ENCODE peak calls at places on chromosome 7, in four cellular contexts. N, X, C and H are unnamed samples.

GRCh38 chr7:50821457-50821977 is 38.8 kb upstream of the GRB10 start:
- DNase-seq in N (no peak), C (no peak), X (peak; percentile 25), H (no peak)

GRCh38 chr7:98086231-98086855 is 20.3 kb upstream of the LMTK2 start:
- DNase-seq in C (no peak), N (peak; percentile 53), X (no peak), H (peak; percentile 32)

GRCh38 chr7:77802557-77803410 is 4.2 kb downstream of the PHTF2 start:
- DNase-seq in C (no peak), X (no peak), N (no peak), H (no peak)

GRCh38 chr7:45156516-45157272 is 897 bp upstream of the RAMP3 start:
- DNase-seq in N (no peak), X (no peak), C (no peak), H (no peak)

GRCh38 chr7:139034855-139035587 is 821 bp downstream of the ZC3HAV1L start:
- DNase-seq in N (peak; percentile 49), X (no peak), C (peak; percentile 46), H (peak; percentile 22)

GRCh38 chr7:115869225-115869624 is 161.3 kb downstream of the TFEC start:
- DNase-seq in N (no peak), X (peak; percentile 76), C (no peak), H (no peak)

GRCh38 chr7:134696261-134696660 is 49.6 kb downstream of the BPGM start:
- DNase-seq in X (no peak), C (no peak), N (no peak), H (no peak)

GRCh38 chr7:51219261-51219988 is 97.2 kb downstream of the COBL start:
- DNase-seq in N (no peak), C (no peak), X (no peak), H (no peak)

GRCh38 chr7:5296627-5297226 is 14.0 kb downstream of the SLC29A4 start:
- DNase-seq in N (peak; percentile 67), C (no peak), X (no peak), H (no peak)

GRCh38 chr7:112938895-112939588 is 147.6 kb downstream of the GPR85 start:
- DNase-seq in N (peak; percentile 56), X (no peak), C (peak; percentile 22), H (peak; percentile 20)

GRCh38 chr7:155868955-155869783 is 56.9 kb upstream of the SHH start:
- DNase-seq in C (no peak), X (no peak), N (peak; percentile 13), H (peak; percentile 39)

GRCh38 chr7:98557538-98558031 is 59.5 kb upstream of the NPTX2 start:
- DNase-seq in X (no peak), N (no peak), C (no peak), H (peak; percentile 20)

GRCh38 chr7:105776986-105777910 is 99.2 kb downstream of the ATXN7L1 start:
- DNase-seq in X (no peak), N (no peak), C (no peak), H (no peak)

GRCh38 chr7:105775580-105775979 is 100.8 kb downstream of the ATXN7L1 start:
- DNase-seq in X (no peak), C (no peak), N (no peak), H (no peak)

GRCh38 chr7:105779856-105780815 is 96.3 kb downstream of the ATXN7L1 start:
- DNase-seq in N (no peak), C (no peak), X (no peak), H (no peak)

GRCh38 chr7:105776068-105776790 is 100.2 kb downstream of the ATXN7L1 start:
- DNase-seq in X (peak; percentile 93), C (no peak), N (peak; percentile 69), H (peak; percentile 74)

GRCh38 chr7:105778956-105779355 is 97.4 kb downstream of the ATXN7L1 start:
- DNase-seq in X (no peak), C (no peak), N (no peak), H (no peak)
- H3K4me3 ChIP-seq in X (no peak overlapping the region), C (no peak overlapping the region), N (no peak overlapping the region), H (no peak overlapping the region)

GRCh38 chr7:130381468-130382312 is 1.4 kb downstream of the CPA1 start:
- DNase-seq in X (no peak), C (no peak), N (peak; percentile 71), H (peak; percentile 61)
- TF ChIP-seq CTCF in X (peak; percentile 20), C (peak; percentile 20), N (peak; percentile 22), H (no peak)

GRCh38 chr7:108136191-108136581 is 6.0 kb upstream of the LAMB4 start:
- DNase-seq in C (no peak), X (no peak), N (no peak), H (no peak)
- H3K4me3 ChIP-seq in C (no peak overlapping the region), X (no peak overlapping the region), N (no peak overlapping the region), H (no peak overlapping the region)

DNA sequence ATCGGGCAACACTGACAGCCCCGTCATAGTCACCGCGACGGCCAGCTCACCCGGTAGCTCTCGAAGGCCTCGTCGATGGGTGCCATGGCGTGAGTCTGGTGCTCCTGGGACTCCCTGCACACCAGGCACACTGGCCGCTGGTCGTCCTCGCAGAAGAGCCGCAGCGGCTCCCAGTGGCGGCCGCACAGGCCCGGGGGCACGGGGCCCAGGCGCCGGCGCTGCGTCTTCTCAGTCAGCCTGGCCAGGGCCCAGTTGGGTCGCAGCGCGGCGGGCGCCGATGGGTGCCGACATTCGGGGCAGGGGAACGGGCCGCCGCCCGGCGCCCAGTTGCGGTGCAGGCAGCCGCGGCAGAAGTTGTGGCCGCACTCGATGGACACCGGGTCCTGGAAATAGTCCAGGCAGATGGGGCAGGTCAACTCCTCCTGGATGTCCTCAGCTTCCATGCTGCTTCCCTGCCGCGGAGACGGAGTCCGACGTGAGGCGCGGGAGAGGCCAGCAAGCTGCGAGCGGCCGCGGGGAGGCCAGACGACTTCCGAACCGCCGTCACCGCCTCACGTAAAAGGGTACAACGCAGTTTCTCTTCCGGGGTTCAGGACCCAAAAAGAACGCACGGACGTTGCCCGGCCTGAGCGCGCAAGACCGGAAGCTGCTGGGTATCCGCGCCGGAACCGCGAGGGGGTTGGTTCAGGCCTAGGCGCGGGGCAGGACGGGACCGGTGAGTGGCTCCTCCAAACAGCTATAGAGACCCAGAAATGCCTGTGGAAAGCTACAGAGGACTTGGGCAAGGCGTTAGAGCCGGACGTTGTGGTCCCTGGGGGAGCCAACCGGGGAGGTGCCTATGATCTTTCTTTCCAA is at the start of gene TRIM4:
- DNase-seq in C (peak; percentile 92), N (peak; percentile 93), X (peak; percentile 73), H (peak; percentile 96)
- TF ChIP-seq CTCF in C (peak; percentile 46), N (no peak), X (peak; percentile 4), H (peak; percentile 19)

GRCh38 chr7:70649323-70649722 is 482.6 kb upstream of the GALNT17 start:
- DNase-seq in C (no peak), N (no peak), X (no peak), H (no peak)
- H3K4me3 ChIP-seq in C (no peak overlapping the region), N (no peak overlapping the region), X (no peak overlapping the region), H (no peak overlapping the region)

DNA sequence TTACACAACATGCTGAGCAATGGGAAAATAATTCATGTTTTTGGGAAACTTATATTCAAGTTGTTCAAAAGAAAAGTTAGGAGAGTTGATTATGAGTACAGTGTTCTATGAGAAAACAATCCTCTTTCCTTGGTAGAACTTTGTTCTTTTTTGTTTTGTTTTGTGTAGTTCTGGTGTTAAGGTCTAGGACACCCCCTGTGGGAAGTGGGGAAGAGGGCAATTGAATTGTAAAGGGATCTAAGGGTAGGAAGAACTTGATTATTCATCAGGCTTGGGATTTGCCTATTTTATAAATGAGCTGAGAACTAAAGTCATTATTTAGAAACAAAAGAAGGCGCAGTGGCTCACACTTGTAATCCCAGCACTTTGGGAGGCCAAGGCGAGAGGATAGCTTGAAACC is 25.9 kb upstream of the CDK13 start:
- DNase-seq in X (no peak), N (no peak), C (no peak), H (no peak)
- TF ChIP-seq CTCF in X (no peak), N (no peak), C (no peak), H (no peak)

DNA sequence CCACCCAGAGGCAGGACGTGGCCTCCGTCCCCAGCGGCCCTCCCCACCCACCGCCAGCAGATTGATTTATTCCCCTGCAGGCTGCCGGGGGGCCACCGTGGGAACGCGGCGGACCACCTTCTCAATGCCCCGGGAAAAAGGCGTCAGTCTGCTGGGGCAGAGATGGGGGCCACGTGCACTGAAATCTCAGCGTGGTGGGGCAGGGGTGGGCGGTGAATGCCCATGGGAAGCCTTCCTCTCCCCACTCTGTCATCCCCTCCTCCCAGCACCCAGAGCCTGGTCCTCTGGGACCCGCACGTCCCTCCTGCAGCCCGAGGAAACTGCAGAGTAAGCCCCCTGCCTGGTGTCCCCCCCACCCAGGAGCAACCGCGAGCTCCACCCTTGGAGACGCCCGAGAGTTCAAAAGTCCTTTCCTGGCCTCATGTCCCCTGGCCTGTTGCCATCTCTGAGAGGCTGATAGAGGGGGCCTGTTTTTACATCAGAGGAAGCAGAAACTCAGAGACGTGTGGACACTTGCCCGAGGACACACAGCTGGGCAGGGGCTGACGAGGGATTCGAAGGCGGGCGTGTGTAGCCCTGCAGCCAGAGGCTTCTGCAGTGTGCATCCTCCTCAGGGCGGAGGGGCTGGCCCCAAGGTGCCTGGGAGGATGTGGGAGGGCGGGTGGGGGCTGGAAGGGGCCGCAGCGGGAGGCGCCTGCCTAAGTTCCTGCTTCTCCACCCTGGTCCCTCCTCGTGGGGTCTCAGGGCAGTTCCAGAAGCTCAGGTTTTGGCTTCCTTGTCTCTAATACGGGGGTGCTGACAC is 21.8 kb downstream of the UNCX start:
- DNase-seq in X (no peak), C (no peak), N (no peak), H (no peak)
- H3K4me3 ChIP-seq in X (no peak overlapping the region), C (no peak overlapping the region), N (no peak overlapping the region), H (no peak overlapping the region)